ENCODE peak calls at places on chromosomes 2 and 18, in eight cellular contexts. One of them, this sample, is unnamed. For H3K4me1, the result is how much of the 10 kb centered on the place peaks cover.

GRCh38 chr2:120879401-120880295 is 144.0 kb downstream of the GLI2 start:
- DNase-seq in pancreas: peak
- DNase-seq in right lobe of liver: no peak
- DNase-seq in right atrium auricular region: no peak
- DNase-seq in neural progenitor cell: peak
- DNase-seq in uterus: no peak
- DNase-seq in aorta: peak
- DNase-seq in psoas muscle: no peak
- DNase-seq in this sample: peak

GRCh38 chr2:201926071-201926470 is 107.6 kb upstream of the FZD7 start:
- DNase-seq in psoas muscle: no peak
- DNase-seq in aorta: no peak
- DNase-seq in neural progenitor cell: no peak
- DNase-seq in right lobe of liver: no peak
- DNase-seq in right atrium auricular region: no peak
- DNase-seq in pancreas: no peak
- DNase-seq in uterus: no peak
- DNase-seq in this sample: no peak

GRCh38 chr2:121565389-121566250 is 34.9 kb downstream of the RNU4ATAC start:
- DNase-seq in uterus: no peak
- DNase-seq in right atrium auricular region: no peak
- DNase-seq in pancreas: no peak
- DNase-seq in neural progenitor cell: no peak
- DNase-seq in right lobe of liver: no peak
- DNase-seq in psoas muscle: peak
- DNase-seq in aorta: no peak
- DNase-seq in this sample: no peak

GRCh38 chr2:134590679-134591078 is 128.1 kb downstream of the TMEM163 start:
- DNase-seq in right atrium auricular region: no peak
- DNase-seq in neural progenitor cell: no peak
- DNase-seq in pancreas: no peak
- DNase-seq in aorta: no peak
- DNase-seq in right lobe of liver: no peak
- DNase-seq in uterus: no peak
- DNase-seq in psoas muscle: no peak
- DNase-seq in this sample: no peak

GRCh38 chr2:202317080-202317859 is 51.7 kb downstream of the NOP58 start:
- DNase-seq in uterus: peak
- DNase-seq in aorta: peak
- DNase-seq in neural progenitor cell: no peak
- DNase-seq in pancreas: no peak
- DNase-seq in right lobe of liver: peak
- DNase-seq in psoas muscle: peak
- DNase-seq in right atrium auricular region: peak
- DNase-seq in this sample: peak

GRCh38 chr2:226674123-226674522 is 125.5 kb downstream of the IRS1 start:
- DNase-seq in neural progenitor cell: no peak
- DNase-seq in pancreas: no peak
- DNase-seq in uterus: no peak
- DNase-seq in aorta: no peak
- DNase-seq in right atrium auricular region: no peak
- DNase-seq in right lobe of liver: no peak
- DNase-seq in psoas muscle: no peak
- DNase-seq in this sample: no peak

GRCh38 chr2:135258193-135258592 is 206.1 kb downstream of the RAB3GAP1 start:
- DNase-seq in aorta: no peak
- DNase-seq in right lobe of liver: no peak
- DNase-seq in neural progenitor cell: no peak
- DNase-seq in right atrium auricular region: no peak
- DNase-seq in psoas muscle: no peak
- DNase-seq in pancreas: no peak
- DNase-seq in uterus: no peak
- DNase-seq in this sample: no peak

GRCh38 chr2:158973511-158973956 is 5.1 kb downstream of the TANC1 start:
- DNase-seq in aorta: no peak
- DNase-seq in psoas muscle: no peak
- DNase-seq in pancreas: no peak
- DNase-seq in neural progenitor cell: no peak
- DNase-seq in uterus: no peak
- DNase-seq in right atrium auricular region: no peak
- DNase-seq in right lobe of liver: no peak
- DNase-seq in this sample: no peak

GRCh38 chr18:77572537-77572936 is 322.9 kb downstream of the GALR1 start:
- DNase-seq in uterus: no peak
- DNase-seq in pancreas: no peak
- DNase-seq in psoas muscle: no peak
- DNase-seq in right lobe of liver: no peak
- DNase-seq in right atrium auricular region: no peak
- DNase-seq in neural progenitor cell: no peak
- DNase-seq in aorta: no peak
- DNase-seq in this sample: no peak

GRCh38 chr2:109453596-109453995 is 160.2 kb downstream of the SEPTIN10 start:
- DNase-seq in right atrium auricular region: no peak
- DNase-seq in pancreas: no peak
- DNase-seq in aorta: no peak
- DNase-seq in psoas muscle: no peak
- DNase-seq in uterus: no peak
- DNase-seq in right lobe of liver: peak
- DNase-seq in neural progenitor cell: no peak
- DNase-seq in this sample: no peak

GRCh38 chr2:167310442-167310841 is 422.2 kb downstream of the XIRP2 start:
- DNase-seq in right atrium auricular region: no peak
- DNase-seq in pancreas: no peak
- DNase-seq in psoas muscle: no peak
- DNase-seq in right lobe of liver: no peak
- DNase-seq in uterus: no peak
- DNase-seq in neural progenitor cell: peak
- DNase-seq in aorta: no peak
- DNase-seq in this sample: no peak

GRCh38 chr2:142445023-142445422 is 314.2 kb upstream of the LRP1B start:
- DNase-seq in right atrium auricular region: no peak
- DNase-seq in aorta: no peak
- DNase-seq in right lobe of liver: no peak
- DNase-seq in psoas muscle: no peak
- DNase-seq in neural progenitor cell: no peak
- DNase-seq in pancreas: no peak
- DNase-seq in uterus: no peak
- DNase-seq in this sample: no peak

GRCh38 chr2:3460831-3461544 is 58.3 kb downstream of the ADI1 start:
- DNase-seq in neural progenitor cell: no peak
- DNase-seq in right atrium auricular region: no peak
- DNase-seq in pancreas: no peak
- DNase-seq in psoas muscle: no peak
- DNase-seq in uterus: peak
- DNase-seq in aorta: no peak
- DNase-seq in right lobe of liver: peak
- DNase-seq in this sample: peak

GRCh38 chr2:240823449-240824336 is 3.7 kb upstream of the KIF1A start:
- DNase-seq in uterus: no peak
- DNase-seq in right atrium auricular region: no peak
- DNase-seq in psoas muscle: no peak
- DNase-seq in neural progenitor cell: no peak
- DNase-seq in right lobe of liver: no peak
- DNase-seq in aorta: no peak
- DNase-seq in pancreas: no peak
- DNase-seq in this sample: no peak

GRCh38 chr2:143429932-143430331 is 300.7 kb downstream of the ARHGAP15 start:
- DNase-seq in right atrium auricular region: no peak
- DNase-seq in right lobe of liver: no peak
- DNase-seq in psoas muscle: no peak
- DNase-seq in pancreas: no peak
- DNase-seq in aorta: no peak
- DNase-seq in neural progenitor cell: no peak
- DNase-seq in uterus: no peak
- DNase-seq in this sample: no peak

GRCh38 chr2:240191001-240191400 is 50.5 kb upstream of the OTOS start:
- DNase-seq in pancreas: no peak
- DNase-seq in uterus: no peak
- DNase-seq in right lobe of liver: peak
- DNase-seq in right atrium auricular region: no peak
- DNase-seq in neural progenitor cell: no peak
- DNase-seq in aorta: peak
- DNase-seq in psoas muscle: no peak
- DNase-seq in this sample: no peak

GRCh38 chr2:46380038-46380940 is 83.1 kb downstream of the EPAS1 start:
- DNase-seq in right atrium auricular region: no peak
- DNase-seq in uterus: no peak
- DNase-seq in aorta: peak
- DNase-seq in neural progenitor cell: no peak
- DNase-seq in right lobe of liver: no peak
- DNase-seq in pancreas: no peak
- DNase-seq in psoas muscle: no peak
- DNase-seq in this sample: peak

GRCh38 chr2:149098722-149099121 is 60.2 kb downstream of the LYPD6B start:
- DNase-seq in aorta: no peak
- DNase-seq in right atrium auricular region: no peak
- DNase-seq in psoas muscle: no peak
- DNase-seq in uterus: no peak
- DNase-seq in pancreas: no peak
- DNase-seq in neural progenitor cell: no peak
- DNase-seq in right lobe of liver: no peak
- DNase-seq in this sample: no peak

GRCh38 chr18:46433121-46433826 is 223.7 kb downstream of the LOXHD1 start:
- DNase-seq in aorta: no peak
- DNase-seq in psoas muscle: no peak
- DNase-seq in uterus: no peak
- DNase-seq in neural progenitor cell: peak
- DNase-seq in right atrium auricular region: peak
- DNase-seq in right lobe of liver: no peak
- DNase-seq in pancreas: no peak
- DNase-seq in this sample: peak

GRCh38 chr2:105186967-105187498 is 54.5 kb upstream of the GPR45 start:
- DNase-seq in psoas muscle: no peak
- DNase-seq in aorta: no peak
- DNase-seq in uterus: no peak
- DNase-seq in right atrium auricular region: no peak
- DNase-seq in neural progenitor cell: no peak
- DNase-seq in right lobe of liver: no peak
- DNase-seq in pancreas: no peak
- DNase-seq in this sample: no peak

GRCh38 chr2:26173596-26174482 is 951 bp downstream of the GAREM2 start:
- DNase-seq in uterus: no peak
- DNase-seq in right lobe of liver: peak
- DNase-seq in neural progenitor cell: peak
- DNase-seq in right atrium auricular region: no peak
- DNase-seq in pancreas: no peak
- DNase-seq in psoas muscle: no peak
- DNase-seq in aorta: no peak
- DNase-seq in this sample: no peak

GRCh38 chr2:28231110-28231621 is 161.5 kb upstream of the FOSL2 start:
- DNase-seq in uterus: peak
- DNase-seq in right lobe of liver: no peak
- DNase-seq in pancreas: no peak
- DNase-seq in aorta: no peak
- DNase-seq in psoas muscle: peak
- DNase-seq in right atrium auricular region: no peak
- DNase-seq in neural progenitor cell: no peak
- DNase-seq in this sample: no peak

GRCh38 chr2:177843188-177843587 is 229.4 kb downstream of the PDE11A start:
- DNase-seq in uterus: no peak
- DNase-seq in psoas muscle: no peak
- DNase-seq in aorta: no peak
- DNase-seq in right atrium auricular region: no peak
- DNase-seq in right lobe of liver: no peak
- DNase-seq in neural progenitor cell: no peak
- DNase-seq in pancreas: no peak
- DNase-seq in this sample: no peak
- H3K4me1 ChIP-seq in uterus: under half
- H3K4me1 ChIP-seq in psoas muscle: under half
- H3K4me1 ChIP-seq in aorta: under half
- H3K4me1 ChIP-seq in right atrium auricular region: under half
- H3K4me1 ChIP-seq in right lobe of liver: under half
- H3K4me1 ChIP-seq in neural progenitor cell: under half
- H3K4me1 ChIP-seq in pancreas: under half
- H3K4me1 ChIP-seq in this sample: under half

DNA sequence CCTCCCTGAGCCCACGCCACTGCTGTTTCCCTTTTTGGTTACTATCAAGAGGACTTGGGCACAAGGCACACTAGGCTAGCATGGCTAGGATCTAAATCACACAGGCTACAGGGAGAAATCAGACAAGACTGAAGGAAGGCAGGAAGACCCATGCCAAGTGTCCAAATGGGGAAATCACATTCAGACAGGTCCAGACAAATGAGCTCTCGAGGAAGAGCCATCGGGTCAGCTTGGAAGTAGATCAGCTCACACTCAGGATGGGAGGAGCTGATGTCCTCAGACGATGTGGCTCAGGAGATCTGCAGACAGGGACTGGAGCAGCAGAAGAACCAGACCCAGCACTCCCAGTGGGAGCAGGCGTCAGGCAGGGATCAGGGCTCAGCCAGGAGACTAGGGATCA is 113.2 kb downstream of the COL6A3 start:
- DNase-seq in pancreas: no peak
- DNase-seq in aorta: no peak
- DNase-seq in neural progenitor cell: no peak
- DNase-seq in right lobe of liver: no peak
- DNase-seq in psoas muscle: no peak
- DNase-seq in uterus: no peak
- DNase-seq in right atrium auricular region: no peak
- DNase-seq in this sample: no peak
- H3K4me1 ChIP-seq in pancreas: under half
- H3K4me1 ChIP-seq in aorta: under half
- H3K4me1 ChIP-seq in neural progenitor cell: under half
- H3K4me1 ChIP-seq in right lobe of liver: under half
- H3K4me1 ChIP-seq in psoas muscle: under half
- H3K4me1 ChIP-seq in uterus: under half
- H3K4me1 ChIP-seq in right atrium auricular region: under half
- H3K4me1 ChIP-seq in this sample: under half

GRCh38 chr18:48923746-48924580 is 26.8 kb downstream of the SMAD7 start:
- DNase-seq in psoas muscle: no peak
- DNase-seq in uterus: no peak
- DNase-seq in right lobe of liver: no peak
- DNase-seq in aorta: no peak
- DNase-seq in neural progenitor cell: no peak
- DNase-seq in pancreas: no peak
- DNase-seq in right atrium auricular region: no peak
- DNase-seq in this sample: no peak
- H3K4me1 ChIP-seq in psoas muscle: half or more
- H3K4me1 ChIP-seq in uterus: under half
- H3K4me1 ChIP-seq in right lobe of liver: half or more
- H3K4me1 ChIP-seq in aorta: under half
- H3K4me1 ChIP-seq in neural progenitor cell: under half
- H3K4me1 ChIP-seq in pancreas: under half
- H3K4me1 ChIP-seq in right atrium auricular region: half or more
- H3K4me1 ChIP-seq in this sample: half or more

DNA sequence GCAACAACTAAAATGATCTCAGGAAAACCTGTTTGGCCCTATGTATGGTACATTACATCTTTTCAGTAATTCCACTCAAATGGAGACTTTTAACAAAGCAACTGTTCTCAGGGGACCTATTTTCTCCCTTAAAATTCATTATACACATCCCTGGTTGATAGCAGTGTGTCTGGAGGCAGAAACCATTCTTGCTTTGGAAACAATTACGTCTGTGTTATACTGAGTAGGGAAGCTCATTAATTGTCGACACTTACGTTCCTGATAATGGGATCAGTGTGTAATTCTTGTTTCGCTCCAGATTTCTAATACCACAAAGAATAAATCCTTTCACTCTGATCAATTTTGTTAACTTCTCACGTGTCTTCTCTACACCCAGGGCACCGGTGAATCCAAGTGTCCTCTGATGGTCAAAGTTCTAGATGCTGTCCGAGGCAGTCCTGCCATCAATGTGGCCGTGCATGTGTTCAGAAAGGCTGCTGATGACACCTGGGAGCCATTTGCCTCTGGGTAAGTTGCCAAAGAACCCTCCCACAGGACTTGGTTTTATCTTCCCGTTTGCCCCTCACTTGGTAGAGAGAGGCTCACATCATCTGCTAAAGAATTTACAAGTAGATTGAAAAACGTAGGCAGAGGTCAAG is 962 bp downstream of the TTR start:
- DNase-seq in pancreas: no peak
- DNase-seq in right lobe of liver: peak
- DNase-seq in right atrium auricular region: no peak
- DNase-seq in uterus: no peak
- DNase-seq in neural progenitor cell: no peak
- DNase-seq in psoas muscle: no peak
- DNase-seq in aorta: no peak
- DNase-seq in this sample: no peak
- H3K4me1 ChIP-seq in pancreas: under half
- H3K4me1 ChIP-seq in right lobe of liver: under half
- H3K4me1 ChIP-seq in right atrium auricular region: under half
- H3K4me1 ChIP-seq in uterus: under half
- H3K4me1 ChIP-seq in neural progenitor cell: under half
- H3K4me1 ChIP-seq in psoas muscle: under half
- H3K4me1 ChIP-seq in aorta: under half
- H3K4me1 ChIP-seq in this sample: under half